ENCODE peak calls at places on chromosome 7, in eight cellular contexts. Z is tibial nerve, F is thoracic aorta, R is fibroblast of lung, H is Panc1, I is heart left ventricle, E is aorta, S is left ventricle myocardium inferior. W is an unnamed sample.

GRCh38 chr7:159031135-159031701 is 113.4 kb downstream of the VIPR2 start:
- DNase-seq in Z (no peak), F (no peak), R (no peak), H (no peak), I (peak), E (peak), S (peak), W (no peak)

GRCh38 chr7:27170936-27171635 is 3.0 kb downstream of the HOXA10 start:
- DNase-seq in Z (peak), F (no peak), R (no peak), H (no peak), I (peak), E (peak), S (no peak), W (no peak)

GRCh38 chr7:155371884-155372781 is 74.5 kb downstream of the INSIG1 start:
- DNase-seq in Z (no peak), F (no peak), R (no peak), H (no peak), I (no peak), E (peak), S (no peak), W (no peak)

GRCh38 chr7:63039882-63040281 is 958.8 kb upstream of the ZNF722 start:
- DNase-seq in Z (no peak), F (no peak), R (no peak), H (no peak), I (no peak), E (no peak), S (no peak), W (no peak)

GRCh38 chr7:87325576-87326370 is 19.7 kb upstream of the CROT start:
- DNase-seq in Z (no peak), F (no peak), R (no peak), H (no peak), I (no peak), E (no peak), S (no peak), W (no peak)

GRCh38 chr7:138608292-138608691 is 92.9 kb downstream of the SVOPL start:
- DNase-seq in Z (no peak), F (no peak), R (peak), H (no peak), I (no peak), E (no peak), S (no peak), W (no peak)

GRCh38 chr7:33399528-33400213 is 270.3 kb downstream of the BBS9 start:
- DNase-seq in Z (no peak), F (no peak), R (no peak), H (no peak), I (no peak), E (no peak), S (no peak), W (no peak)

GRCh38 chr7:50663396-50664102 is 98.3 kb upstream of the DDC start:
- DNase-seq in Z (no peak), F (no peak), R (no peak), H (no peak), I (no peak), E (peak), S (no peak), W (no peak)

GRCh38 chr7:66054063-66054462 is 21.6 kb upstream of the ASL start:
- DNase-seq in Z (no peak), F (no peak), R (no peak), H (no peak), I (no peak), E (no peak), S (no peak), W (no peak)

GRCh38 chr7:70694909-70695803 is 436.8 kb upstream of the GALNT17 start:
- DNase-seq in Z (no peak), F (no peak), R (peak), H (no peak), I (no peak), E (peak), S (no peak), W (peak)

GRCh38 chr7:76296743-76297740 is 5.4 kb upstream of the HSPB1 start:
- DNase-seq in Z (peak), F (no peak), R (peak), H (no peak), I (no peak), E (no peak), S (no peak), W (peak)

GRCh38 chr7:150876817-150877526 is 24.7 kb downstream of the AOC1 start:
- DNase-seq in Z (no peak), F (no peak), R (peak), H (no peak), I (no peak), E (no peak), S (peak), W (peak)

GRCh38 chr7:155653773-155654172 is 9.3 kb downstream of the RBM33 start:
- DNase-seq in Z (no peak), F (no peak), R (peak), H (no peak), I (no peak), E (no peak), S (no peak), W (no peak)

GRCh38 chr7:76346778-76347177 is 12.0 kb downstream of the YWHAG start:
- DNase-seq in Z (no peak), F (no peak), R (no peak), H (no peak), I (no peak), E (no peak), S (no peak), W (no peak)

GRCh38 chr7:135976312-135977019 is 693 bp downstream of the MTPN start:
- DNase-seq in Z (no peak), F (no peak), R (no peak), H (no peak), I (no peak), E (no peak), S (no peak), W (peak)

GRCh38 chr7:101560856-101561255 is 68.2 kb downstream of the MYL10 start:
- DNase-seq in Z (no peak), F (no peak), R (no peak), H (no peak), I (no peak), E (no peak), S (no peak), W (no peak)

GRCh38 chr7:14389052-14389988 is 399.9 kb upstream of the ETV1 start:
- DNase-seq in Z (no peak), F (no peak), R (no peak), H (no peak), I (no peak), E (no peak), S (no peak), W (no peak)

GRCh38 chr7:83782628-83783027 is 133.7 kb upstream of the SEMA3E start:
- DNase-seq in Z (no peak), F (no peak), R (peak), H (no peak), I (no peak), E (no peak), S (no peak), W (no peak)

GRCh38 chr7:115973381-115973780 is 57.2 kb downstream of the TFEC start:
- DNase-seq in Z (no peak), F (no peak), R (no peak), H (no peak), I (no peak), E (no peak), S (no peak), W (peak)

GRCh38 chr7:151251328-151251925 is 2.9 kb upstream of the SMARCD3 start:
- DNase-seq in Z (no peak), F (no peak), R (peak), H (no peak), I (no peak), E (peak), S (peak), W (no peak)

GRCh38 chr7:110017405-110017804 is 1073.5 kb upstream of the LRRN3 start:
- DNase-seq in Z (no peak), F (no peak), R (no peak), H (no peak), I (no peak), E (no peak), S (no peak), W (no peak)

GRCh38 chr7:37287093-37287492 is 161.6 kb downstream of the ELMO1 start:
- DNase-seq in Z (no peak), F (no peak), R (peak), H (no peak), I (no peak), E (no peak), S (no peak), W (no peak)
- H3K27ac ChIP-seq in Z (no peak), F (no peak), R (no peak), H (no peak), I (no peak), E (no peak), S (peak), W (no peak)

DNA sequence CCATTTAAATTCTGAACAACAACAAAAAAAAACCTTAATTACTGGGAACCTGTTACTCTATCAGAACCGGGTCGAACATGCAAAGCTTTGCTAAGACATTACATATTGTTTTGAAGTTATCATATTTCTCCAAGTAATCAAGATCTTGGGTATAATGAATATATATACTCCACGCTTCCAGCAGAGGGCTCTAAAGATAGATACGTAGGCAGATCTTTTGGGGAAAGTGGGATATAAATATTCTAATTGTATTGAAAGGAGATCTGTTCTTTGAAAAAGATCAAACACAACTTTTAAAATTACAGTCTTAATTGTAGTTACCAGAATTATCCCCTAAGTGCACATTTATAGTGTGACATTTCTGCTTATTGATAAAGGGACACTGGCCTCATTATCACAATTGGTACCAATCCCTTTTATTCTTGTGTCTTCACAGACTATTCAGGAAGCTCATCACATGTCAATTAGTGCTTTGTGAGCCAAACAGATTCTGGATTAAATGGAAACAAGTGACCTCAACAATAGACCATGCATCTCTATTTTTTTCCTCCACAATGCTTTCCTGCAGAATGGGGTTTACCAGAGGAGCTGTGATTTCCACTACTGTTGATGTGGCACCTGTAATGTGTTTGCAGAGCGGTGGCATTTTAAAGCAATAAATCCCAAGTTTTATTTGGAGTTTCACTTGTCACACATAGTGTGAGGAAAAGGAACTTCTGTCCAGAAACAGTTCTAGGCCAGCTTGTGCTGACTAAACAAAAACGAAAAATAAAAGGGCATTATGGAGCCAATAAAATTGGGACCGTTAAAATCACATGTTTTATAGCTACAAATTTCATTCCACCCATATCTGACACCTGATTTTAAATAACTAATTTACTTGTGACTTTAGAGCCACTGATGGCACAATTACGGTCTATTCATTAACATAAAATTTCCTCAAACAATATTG is 122.4 kb downstream of the CTTNBP2 start:
- DNase-seq in Z (no peak), F (no peak), R (peak), H (no peak), I (no peak), E (no peak), S (no peak), W (peak)
- H3K27ac ChIP-seq in Z (no peak), F (no peak), R (no peak), H (no peak), I (no peak), E (no peak), S (no peak), W (no peak)

DNA sequence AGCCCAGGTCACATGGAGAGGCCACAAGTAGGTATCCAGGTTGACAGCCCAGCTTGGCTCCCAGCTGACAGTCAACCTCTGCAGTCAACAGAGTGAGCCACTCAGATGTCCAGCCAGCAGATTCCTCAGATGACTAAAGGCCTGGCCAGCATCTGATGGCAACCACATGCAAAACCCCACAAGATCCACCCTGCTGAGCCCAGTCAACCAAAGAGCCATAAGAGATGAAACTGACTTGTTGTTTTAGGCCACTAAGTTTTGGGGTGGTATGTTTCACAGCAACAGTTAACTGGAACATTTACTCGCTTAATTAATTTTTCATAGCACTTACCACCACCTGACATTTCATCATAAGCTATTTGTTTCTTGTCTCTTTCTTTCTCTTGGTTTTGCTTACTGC is 107.3 kb upstream of the KDM7A start:
- DNase-seq in Z (no peak), F (no peak), R (no peak), H (no peak), I (no peak), E (peak), S (no peak), W (no peak)
- H3K27ac ChIP-seq in Z (no peak), F (no peak), R (no peak), H (no peak), I (no peak), E (no peak), S (no peak), W (no peak)

GRCh38 chr7:112157072-112157471 is 49.1 kb downstream of the DOCK4 start:
- DNase-seq in Z (no peak), F (no peak), R (peak), H (no peak), I (no peak), E (no peak), S (no peak), W (no peak)
- H3K27ac ChIP-seq in Z (no peak), F (no peak), R (no peak), H (no peak), I (no peak), E (no peak), S (no peak), W (no peak)